ENCODE peak calls at places on chromosomes 16 and 17, in five cellular contexts. L is left cardiac atrium, V is NCI-H524 treated with DMSO at 0.1 percent for 48 hours, U is caudate nucleus, H is stomach. I is an unnamed sample.

GRCh38 chr17:50785942-50786570 is 18.7 kb upstream of the ANKRD40CL start:
- DNase-seq in L (no peak), V (no peak), U (peak), H (peak), I (no peak)

GRCh38 chr17:35666070-35666469 is 65.4 kb upstream of the RASL10B start:
- DNase-seq in L (no peak), V (no peak), U (no peak), H (no peak), I (no peak)

GRCh38 chr17:80855968-80856862 is 135.4 kb upstream of the CHMP6 start:
- DNase-seq in L (no peak), V (no peak), U (no peak), H (peak), I (no peak)

GRCh38 chr17:6800422-6801027 is 24.5 kb downstream of the FBXO39 start:
- DNase-seq in L (no peak), V (no peak), U (no peak), H (no peak), I (no peak)

GRCh38 chr17:57517216-57517518 is 227.9 kb downstream of the CCDC182 start:
- DNase-seq in L (no peak), V (no peak), U (no peak), H (no peak), I (no peak)

GRCh38 chr16:31105677-31106213 is 2.4 kb upstream of the BCKDK start:
- DNase-seq in L (peak), V (no peak), U (peak), H (peak), I (peak)

GRCh38 chr16:72927199-72928088 is 120.5 kb downstream of the ZFHX3 start:
- DNase-seq in L (no peak), V (no peak), U (peak), H (no peak), I (no peak)

GRCh38 chr17:55609737-55610201 is 98.5 kb upstream of the SMIM36 start:
- DNase-seq in L (peak), V (no peak), U (no peak), H (peak), I (no peak)

GRCh38 chr16:70662991-70663523 is 16.7 kb downstream of the IL34 start:
- DNase-seq in L (no peak), V (no peak), U (no peak), H (no peak), I (no peak)

GRCh38 chr16:78184554-78185183 is 85.2 kb downstream of the WWOX start:
- DNase-seq in L (no peak), V (no peak), U (no peak), H (no peak), I (no peak)

GRCh38 chr17:79324219-79324618 is 249.6 kb downstream of the ENGASE start:
- DNase-seq in L (no peak), V (no peak), U (no peak), H (no peak), I (no peak)

GRCh38 chr17:45757431-45758218 is 26.5 kb upstream of the CRHR1 start:
- DNase-seq in L (no peak), V (no peak), U (no peak), H (no peak), I (no peak)

GRCh38 chr17:80678621-80679020 is 134.0 kb downstream of the RPTOR start:
- DNase-seq in L (no peak), V (no peak), U (peak), H (no peak), I (no peak)

GRCh38 chr16:13633381-13633861 is 286.5 kb upstream of the ERCC4 start:
- DNase-seq in L (no peak), V (no peak), U (no peak), H (no peak), I (no peak)

GRCh38 chr16:88357306-88358032 is 25.3 kb upstream of the ZNF469 start:
- DNase-seq in L (peak), V (no peak), U (no peak), H (no peak), I (no peak)

GRCh38 chr16:69796285-69797118 is 34.4 kb downstream of the WWP2 start:
- DNase-seq in L (no peak), V (no peak), U (peak), H (no peak), I (no peak)

GRCh38 chr17:48001187-48001586 is 30.3 kb downstream of the CDK5RAP3 start:
- DNase-seq in L (no peak), V (no peak), U (no peak), H (no peak), I (no peak)

GRCh38 chr17:65183736-65184135 is 46.6 kb downstream of the RGS9 start:
- DNase-seq in L (no peak), V (no peak), U (no peak), H (no peak), I (no peak)

GRCh38 chr17:41784207-41784744 is 2.2 kb downstream of the JUP start:
- DNase-seq in L (peak), V (no peak), U (no peak), H (peak), I (no peak)

GRCh38 chr17:11712445-11712844 is 114.2 kb downstream of the DNAH9 start:
- DNase-seq in L (no peak), V (no peak), U (no peak), H (no peak), I (no peak)

GRCh38 chr16:15983898-15984297 is 34.5 kb downstream of the ABCC1 start:
- DNase-seq in L (peak), V (no peak), U (no peak), H (no peak), I (no peak)

GRCh38 chr16:57045694-57046381 is 46.5 kb upstream of the CPNE2 start:
- DNase-seq in L (peak), V (no peak), U (peak), H (peak), I (no peak)

GRCh38 chr16:27840311-27841060 is 223.0 kb downstream of the GSG1L start:
- DNase-seq in L (no peak), V (no peak), U (no peak), H (no peak), I (no peak)

GRCh38 chr16:73040136-73040535 is 7.8 kb downstream of the ZFHX3 start:
- DNase-seq in L (no peak), V (no peak), U (no peak), H (no peak), I (no peak)

GRCh38 chr16:75996491-75996890 is 270.2 kb upstream of the CPHXL start:
- DNase-seq in L (no peak), V (no peak), U (no peak), H (no peak), I (no peak)

I was measured in mesothelial cell of epicardium.